ENCODE peak calls at places on chromosome 20, in nine cellular contexts. One of them, this sample, is unnamed.

GRCh38 chr20:58321205-58321604 is 11.7 kb downstream of the RAB22A start:
- DNase-seq in effector memory CD4-positive, alpha-beta T cell: no peak
- DNase-seq in thoracic aorta: no peak
- DNase-seq in left lung: no peak
- DNase-seq in testis: no peak
- DNase-seq in adrenal gland: no peak
- DNase-seq in NT2/D1: no peak
- DNase-seq in heart right ventricle: no peak
- DNase-seq in fibroblast of lung: no peak
- DNase-seq in this sample: peak; percentile 26

GRCh38 chr20:57124800-57125399 is 141.5 kb downstream of the BMP7 start:
- DNase-seq in effector memory CD4-positive, alpha-beta T cell: no peak
- DNase-seq in thoracic aorta: no peak
- DNase-seq in left lung: no peak
- DNase-seq in testis: no peak
- DNase-seq in adrenal gland: no peak
- DNase-seq in NT2/D1: peak; percentile 22
- DNase-seq in heart right ventricle: no peak
- DNase-seq in fibroblast of lung: no peak
- DNase-seq in this sample: no peak

GRCh38 chr20:8117636-8118413 is 14.2 kb upstream of the PLCB1 start:
- DNase-seq in effector memory CD4-positive, alpha-beta T cell: no peak
- DNase-seq in thoracic aorta: no peak
- DNase-seq in left lung: no peak
- DNase-seq in testis: no peak
- DNase-seq in adrenal gland: no peak
- DNase-seq in NT2/D1: no peak
- DNase-seq in heart right ventricle: no peak
- DNase-seq in fibroblast of lung: peak; percentile 53
- DNase-seq in this sample: no peak

GRCh38 chr20:37297066-37297736 is 7.7 kb downstream of the MANBAL start:
- DNase-seq in effector memory CD4-positive, alpha-beta T cell: no peak
- DNase-seq in thoracic aorta: no peak
- DNase-seq in left lung: no peak
- DNase-seq in testis: peak; percentile 32
- DNase-seq in adrenal gland: peak; percentile 42
- DNase-seq in NT2/D1: no peak
- DNase-seq in heart right ventricle: no peak
- DNase-seq in fibroblast of lung: peak; percentile 54
- DNase-seq in this sample: no peak

GRCh38 chr20:41395669-41396664 is 29.3 kb upstream of the EMILIN3 start:
- DNase-seq in effector memory CD4-positive, alpha-beta T cell: no peak
- DNase-seq in thoracic aorta: no peak
- DNase-seq in left lung: no peak
- DNase-seq in testis: no peak
- DNase-seq in adrenal gland: no peak
- DNase-seq in NT2/D1: peak; percentile 35
- DNase-seq in heart right ventricle: no peak
- DNase-seq in fibroblast of lung: no peak
- DNase-seq in this sample: no peak

GRCh38 chr20:63394069-63394468 is 32.9 kb upstream of the CHRNA4 start:
- DNase-seq in effector memory CD4-positive, alpha-beta T cell: no peak
- DNase-seq in thoracic aorta: no peak
- DNase-seq in left lung: peak; percentile 62
- DNase-seq in testis: no peak
- DNase-seq in adrenal gland: no peak
- DNase-seq in NT2/D1: peak; percentile 97
- DNase-seq in heart right ventricle: no peak
- DNase-seq in fibroblast of lung: no peak
- DNase-seq in this sample: no peak

GRCh38 chr20:46970937-46971630 is 76.4 kb downstream of the EYA2 start:
- DNase-seq in effector memory CD4-positive, alpha-beta T cell: no peak
- DNase-seq in thoracic aorta: no peak
- DNase-seq in left lung: no peak
- DNase-seq in testis: peak; percentile 34
- DNase-seq in adrenal gland: no peak
- DNase-seq in NT2/D1: peak; percentile 80
- DNase-seq in heart right ventricle: no peak
- DNase-seq in fibroblast of lung: peak; percentile 89
- DNase-seq in this sample: no peak

GRCh38 chr20:39897058-39897457 is 792.0 kb downstream of the MAFB start:
- DNase-seq in effector memory CD4-positive, alpha-beta T cell: no peak
- DNase-seq in thoracic aorta: no peak
- DNase-seq in left lung: no peak
- DNase-seq in testis: no peak
- DNase-seq in adrenal gland: no peak
- DNase-seq in NT2/D1: no peak
- DNase-seq in heart right ventricle: no peak
- DNase-seq in fibroblast of lung: peak; percentile 90
- DNase-seq in this sample: no peak

GRCh38 chr20:21510414-21510971 is 3.4 kb downstream of the NKX2-2 start:
- DNase-seq in effector memory CD4-positive, alpha-beta T cell: no peak
- DNase-seq in thoracic aorta: no peak
- DNase-seq in left lung: peak; percentile 70
- DNase-seq in testis: no peak
- DNase-seq in adrenal gland: no peak
- DNase-seq in NT2/D1: no peak
- DNase-seq in heart right ventricle: no peak
- DNase-seq in fibroblast of lung: no peak
- DNase-seq in this sample: no peak

GRCh38 chr20:21512634-21513180 is 1.2 kb downstream of the NKX2-2 start:
- DNase-seq in effector memory CD4-positive, alpha-beta T cell: no peak
- DNase-seq in thoracic aorta: no peak
- DNase-seq in left lung: peak; percentile 69
- DNase-seq in testis: no peak
- DNase-seq in adrenal gland: no peak
- DNase-seq in NT2/D1: no peak
- DNase-seq in heart right ventricle: no peak
- DNase-seq in fibroblast of lung: no peak
- DNase-seq in this sample: no peak

GRCh38 chr20:21511850-21512633 is 1.8 kb downstream of the NKX2-2 start:
- DNase-seq in effector memory CD4-positive, alpha-beta T cell: no peak
- DNase-seq in thoracic aorta: no peak
- DNase-seq in left lung: peak; percentile 73
- DNase-seq in testis: no peak
- DNase-seq in adrenal gland: no peak
- DNase-seq in NT2/D1: no peak
- DNase-seq in heart right ventricle: no peak
- DNase-seq in fibroblast of lung: no peak
- DNase-seq in this sample: no peak

GRCh38 chr20:21510995-21511394 is 2.9 kb downstream of the NKX2-2 start:
- DNase-seq in effector memory CD4-positive, alpha-beta T cell: no peak
- DNase-seq in thoracic aorta: no peak
- DNase-seq in left lung: no peak
- DNase-seq in testis: no peak
- DNase-seq in adrenal gland: no peak
- DNase-seq in NT2/D1: no peak
- DNase-seq in heart right ventricle: no peak
- DNase-seq in fibroblast of lung: no peak
- DNase-seq in this sample: no peak

DNA sequence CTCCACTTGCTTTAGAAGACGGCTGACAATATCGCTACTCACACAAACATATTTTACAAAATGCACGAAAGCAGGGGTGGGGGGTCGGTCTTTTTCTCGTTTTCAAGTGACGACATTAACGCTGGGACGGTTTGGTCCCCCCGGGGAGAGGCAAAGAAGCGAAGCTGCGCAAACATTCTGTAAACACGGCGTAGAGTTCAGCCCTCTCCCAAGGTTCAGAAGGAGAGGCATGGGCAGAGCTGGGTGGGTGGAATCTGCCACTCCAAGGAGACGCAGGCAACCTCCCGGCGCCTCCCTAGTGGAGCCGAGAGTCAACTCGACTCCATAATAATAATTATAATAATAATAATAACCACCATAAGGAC is 2.4 kb downstream of the NKX2-2 start:
- DNase-seq in effector memory CD4-positive, alpha-beta T cell: no peak
- DNase-seq in thoracic aorta: no peak
- DNase-seq in left lung: no peak
- DNase-seq in testis: no peak
- DNase-seq in adrenal gland: no peak
- DNase-seq in NT2/D1: no peak
- DNase-seq in heart right ventricle: no peak
- DNase-seq in fibroblast of lung: no peak
- DNase-seq in this sample: no peak
- H3K27me3 ChIP-seq in effector memory CD4-positive, alpha-beta T cell: peaks cover 92% of the 10 kb centered on the region
- H3K27me3 ChIP-seq in thoracic aorta: peaks cover 5% of the 10 kb centered on the region
- H3K27me3 ChIP-seq in left lung: peaks cover 99% of the 10 kb centered on the region
- H3K27me3 ChIP-seq in testis: peaks cover 4% of the 10 kb centered on the region
- H3K27me3 ChIP-seq in adrenal gland: peaks cover 92% of the 10 kb centered on the region
- H3K27me3 ChIP-seq in NT2/D1: peaks cover 90% of the 10 kb centered on the region
- H3K27me3 ChIP-seq in heart right ventricle: peaks cover 100% of the 10 kb centered on the region
- H3K27me3 ChIP-seq in fibroblast of lung: peaks cover 74% of the 10 kb centered on the region
- H3K27me3 ChIP-seq in this sample: peaks cover 51% of the 10 kb centered on the region

GRCh38 chr20:13216533-13216932 is 4.5 kb upstream of the ISM1 start:
- DNase-seq in effector memory CD4-positive, alpha-beta T cell: no peak
- DNase-seq in thoracic aorta: no peak
- DNase-seq in left lung: no peak
- DNase-seq in testis: no peak
- DNase-seq in adrenal gland: no peak
- DNase-seq in NT2/D1: no peak
- DNase-seq in heart right ventricle: no peak
- DNase-seq in fibroblast of lung: no peak
- DNase-seq in this sample: no peak
- H3K4me1 ChIP-seq in effector memory CD4-positive, alpha-beta T cell: no peaks in the 10 kb centered on the region
- H3K4me1 ChIP-seq in thoracic aorta: peaks cover 11% of the 10 kb centered on the region
- H3K4me1 ChIP-seq in left lung: peaks cover 14% of the 10 kb centered on the region
- H3K4me1 ChIP-seq in testis: peaks cover 10% of the 10 kb centered on the region
- H3K4me1 ChIP-seq in adrenal gland: peaks cover 14% of the 10 kb centered on the region
- H3K4me1 ChIP-seq in NT2/D1: no peaks in the 10 kb centered on the region
- H3K4me1 ChIP-seq in heart right ventricle: peaks cover 12% of the 10 kb centered on the region
- H3K4me1 ChIP-seq in fibroblast of lung: no peaks in the 10 kb centered on the region
- H3K4me1 ChIP-seq in this sample: peaks cover 6% of the 10 kb centered on the region

GRCh38 chr20:25041813-25042530 is 16.0 kb downstream of the ACSS1 start:
- DNase-seq in effector memory CD4-positive, alpha-beta T cell: no peak
- DNase-seq in thoracic aorta: no peak
- DNase-seq in left lung: no peak
- DNase-seq in testis: no peak
- DNase-seq in adrenal gland: no peak
- DNase-seq in NT2/D1: no peak
- DNase-seq in heart right ventricle: no peak
- DNase-seq in fibroblast of lung: no peak
- DNase-seq in this sample: no peak

GRCh38 chr20:25043499-25044260 is 14.3 kb downstream of the ACSS1 start:
- DNase-seq in effector memory CD4-positive, alpha-beta T cell: no peak
- DNase-seq in thoracic aorta: no peak
- DNase-seq in left lung: no peak
- DNase-seq in testis: no peak
- DNase-seq in adrenal gland: no peak
- DNase-seq in NT2/D1: no peak
- DNase-seq in heart right ventricle: no peak
- DNase-seq in fibroblast of lung: no peak
- DNase-seq in this sample: no peak

GRCh38 chr20:25044261-25044560 is 13.7 kb downstream of the ACSS1 start:
- DNase-seq in effector memory CD4-positive, alpha-beta T cell: no peak
- DNase-seq in thoracic aorta: no peak
- DNase-seq in left lung: no peak
- DNase-seq in testis: no peak
- DNase-seq in adrenal gland: no peak
- DNase-seq in NT2/D1: no peak
- DNase-seq in heart right ventricle: no peak
- DNase-seq in fibroblast of lung: no peak
- DNase-seq in this sample: no peak

GRCh38 chr20:25044660-25045342 is 13.1 kb downstream of the ACSS1 start:
- DNase-seq in effector memory CD4-positive, alpha-beta T cell: no peak
- DNase-seq in thoracic aorta: no peak
- DNase-seq in left lung: no peak
- DNase-seq in testis: no peak
- DNase-seq in adrenal gland: no peak
- DNase-seq in NT2/D1: no peak
- DNase-seq in heart right ventricle: no peak
- DNase-seq in fibroblast of lung: no peak
- DNase-seq in this sample: no peak

DNA sequence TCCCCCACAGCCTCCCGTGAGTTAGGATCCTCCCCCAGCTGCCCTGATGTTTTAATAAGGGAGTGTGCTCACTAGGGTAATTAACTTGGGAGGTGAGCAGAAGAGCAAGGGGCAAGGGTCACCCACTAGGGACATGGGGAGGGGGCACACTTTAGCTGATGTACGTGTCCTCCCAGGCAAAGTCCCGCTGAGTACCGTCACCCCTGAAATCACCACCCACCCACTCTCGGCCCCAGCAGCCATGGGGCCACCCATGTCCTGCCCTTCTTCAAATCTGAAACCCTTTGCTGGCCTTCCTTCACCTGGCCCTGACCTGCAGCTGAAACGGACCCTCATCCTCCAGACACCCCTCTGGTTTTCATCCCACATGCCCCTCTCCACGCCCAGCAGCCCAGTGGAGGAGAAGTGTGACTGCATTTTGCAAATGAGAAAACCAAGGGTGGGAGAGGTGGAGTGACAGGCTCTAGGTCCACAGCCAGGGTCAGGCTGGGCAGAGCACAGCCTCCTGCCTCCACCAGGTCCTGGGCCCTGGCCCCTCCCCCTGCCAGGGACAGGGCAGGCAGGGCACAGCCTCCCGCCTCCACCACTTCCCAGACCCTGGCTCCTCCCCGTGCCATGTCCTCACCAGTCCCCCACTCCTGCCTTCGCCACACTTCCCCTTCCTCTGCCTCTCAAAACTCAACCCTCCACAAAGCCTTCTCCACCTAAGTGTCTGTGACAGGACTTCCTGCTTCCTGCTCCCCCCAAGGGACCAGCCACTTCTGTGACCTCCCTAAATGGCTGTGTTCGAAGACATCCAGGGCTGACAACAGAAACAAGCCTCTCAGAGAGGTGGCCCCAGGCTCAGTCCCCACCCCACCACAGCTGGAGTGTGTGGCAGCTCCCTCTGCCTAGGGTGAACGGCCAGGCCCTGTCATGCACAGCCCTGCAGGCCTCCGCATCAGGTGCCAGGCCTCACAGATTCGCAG is 15.1 kb downstream of the ACSS1 start:
- DNase-seq in effector memory CD4-positive, alpha-beta T cell: peak; percentile 22
- DNase-seq in thoracic aorta: no peak
- DNase-seq in left lung: peak; percentile 92
- DNase-seq in testis: peak; percentile 42
- DNase-seq in adrenal gland: peak; percentile 50
- DNase-seq in NT2/D1: no peak
- DNase-seq in heart right ventricle: peak; percentile 70
- DNase-seq in fibroblast of lung: no peak
- DNase-seq in this sample: peak; percentile 48
- H3K4me3 ChIP-seq in effector memory CD4-positive, alpha-beta T cell: no peak overlapping the region
- H3K4me3 ChIP-seq in thoracic aorta: no peak overlapping the region
- H3K4me3 ChIP-seq in left lung: no peak overlapping the region
- H3K4me3 ChIP-seq in testis: no peak overlapping the region
- H3K4me3 ChIP-seq in adrenal gland: no peak overlapping the region
- H3K4me3 ChIP-seq in NT2/D1: no peak overlapping the region
- H3K4me3 ChIP-seq in heart right ventricle: no peak overlapping the region
- H3K4me3 ChIP-seq in fibroblast of lung: no peak overlapping the region
- H3K4me3 ChIP-seq in this sample: peak overlapping the region; percentile 28

DNA sequence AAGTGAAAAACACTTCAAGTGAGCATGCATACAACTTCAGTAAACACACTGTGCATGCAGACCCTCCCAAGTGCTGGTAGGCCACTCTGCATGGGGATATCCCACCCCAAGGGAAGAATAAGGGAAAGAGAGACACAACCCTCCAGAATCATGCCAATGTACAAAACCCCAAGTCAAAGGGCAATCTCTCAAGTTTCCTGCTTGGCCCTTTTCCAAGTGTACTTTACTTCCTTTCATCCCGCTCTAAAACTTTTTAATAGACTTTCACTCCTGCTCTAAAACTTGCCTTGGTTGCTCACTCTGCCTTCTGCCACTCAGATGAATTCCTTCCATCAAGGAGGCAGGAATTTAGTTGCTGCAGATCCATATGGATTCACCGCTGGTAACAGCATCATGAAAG is 205.7 kb upstream of the PROKR2 start:
- DNase-seq in effector memory CD4-positive, alpha-beta T cell: no peak
- DNase-seq in thoracic aorta: no peak
- DNase-seq in left lung: no peak
- DNase-seq in testis: no peak
- DNase-seq in adrenal gland: no peak
- DNase-seq in NT2/D1: no peak
- DNase-seq in heart right ventricle: no peak
- DNase-seq in fibroblast of lung: no peak
- DNase-seq in this sample: no peak
- H3K27me3 ChIP-seq in effector memory CD4-positive, alpha-beta T cell: no peaks in the 10 kb centered on the region
- H3K27me3 ChIP-seq in thoracic aorta: no peaks in the 10 kb centered on the region
- H3K27me3 ChIP-seq in left lung: no peaks in the 10 kb centered on the region
- H3K27me3 ChIP-seq in testis: no peaks in the 10 kb centered on the region
- H3K27me3 ChIP-seq in adrenal gland: no peaks in the 10 kb centered on the region
- H3K27me3 ChIP-seq in NT2/D1: no peaks in the 10 kb centered on the region
- H3K27me3 ChIP-seq in heart right ventricle: no peaks in the 10 kb centered on the region
- H3K27me3 ChIP-seq in fibroblast of lung: no peaks in the 10 kb centered on the region
- H3K27me3 ChIP-seq in this sample: no peaks in the 10 kb centered on the region

This sample was measured in CD8-positive, alpha-beta memory T cell.